ENCODE peak calls at places on chromosomes 7 and 10, in eight cellular contexts. U, A, G, J, F, K, O and N are unnamed samples.

GRCh38 chr7:127534636-127535035 is 50.8 kb downstream of the GCC1 start:
- DNase-seq in K (no peak), J (no peak), U (no peak), O (no peak), A (no peak), G (no peak), F (no peak), N (no peak)

GRCh38 chr10:69397972-69398371 is 18.7 kb downstream of the TACR2 start:
- DNase-seq in U (peak; percentile 89), J (no peak), O (no peak), K (no peak), G (peak; percentile 39), A (no peak), F (no peak), N (no peak)

GRCh38 chr10:48477181-48477580 is 127.7 kb downstream of the ARHGAP22 start:
- DNase-seq in O (no peak), J (no peak), F (no peak), U (no peak), K (no peak), A (no peak), G (no peak), N (no peak)

GRCh38 chr10:126924180-126924914 is 19.1 kb downstream of the DOCK1 start:
- DNase-seq in A (no peak), K (no peak), G (no peak), O (no peak), U (no peak), F (no peak), J (no peak), N (no peak)

GRCh38 chr10:123287594-123288247 is 133.5 kb downstream of the BUB3 start:
- DNase-seq in U (peak; percentile 14), G (peak; percentile 76), F (no peak), J (no peak), A (no peak), O (no peak), K (no peak), N (no peak)

GRCh38 chr10:79507436-79508167 is 4.7 kb upstream of the EIF5AL1 start:
- DNase-seq in A (no peak), O (no peak), K (no peak), U (no peak), J (no peak), F (no peak), G (no peak), N (no peak)

GRCh38 chr7:135109976-135110375 is 37.9 kb upstream of the TMEM140 start:
- DNase-seq in G (no peak), O (no peak), K (no peak), F (no peak), J (no peak), A (no peak), U (no peak), N (no peak)

GRCh38 chr7:157475601-157476000 is 138.8 kb downstream of the DNAJB6 start:
- DNase-seq in G (no peak), J (peak; percentile 11), F (no peak), U (no peak), O (peak; percentile 27), K (no peak), A (no peak), N (peak; percentile 44)

GRCh38 chr7:103605640-103606039 is 159.6 kb upstream of the SLC26A5 start:
- DNase-seq in F (no peak), J (no peak), A (no peak), O (no peak), U (no peak), K (no peak), G (no peak), N (no peak)

GRCh38 chr10:15739437-15739970 is 19.8 kb upstream of the ITGA8 start:
- DNase-seq in J (no peak), A (no peak), U (no peak), O (no peak), G (no peak), K (no peak), F (no peak), N (no peak)

GRCh38 chr7:103132995-103133688 is 15.8 kb downstream of the NAPEPLD start:
- DNase-seq in O (no peak), K (no peak), A (no peak), G (no peak), F (no peak), J (no peak), U (no peak), N (no peak)

GRCh38 chr10:110845756-110846620 is 25.7 kb upstream of the PDCD4 start:
- DNase-seq in G (no peak), A (no peak), J (no peak), K (peak; percentile 89), O (no peak), U (no peak), F (no peak), N (no peak)

GRCh38 chr10:79273603-79274002 is 73.7 kb upstream of the PPIF start:
- DNase-seq in K (no peak), A (no peak), F (peak; percentile 45), J (no peak), G (peak; percentile 34), U (no peak), O (no peak), N (no peak)

GRCh38 chr10:132616995-132617780 is 79.6 kb downstream of the INPP5A start:
- DNase-seq in G (no peak), F (no peak), A (no peak), O (no peak), U (no peak), K (no peak), J (no peak), N (no peak)

GRCh38 chr7:68432585-68432984 is 1165.7 kb upstream of the AUTS2 start:
- DNase-seq in K (no peak), U (peak; percentile 78), O (no peak), A (no peak), G (no peak), J (no peak), F (no peak), N (no peak)

GRCh38 chr7:50329775-50330174 is 25.3 kb downstream of the IKZF1 start:
- DNase-seq in U (no peak), G (no peak), F (no peak), O (no peak), K (no peak), J (no peak), A (no peak), N (no peak)

GRCh38 chr7:50332241-50333176 is 28.0 kb downstream of the IKZF1 start:
- DNase-seq in G (no peak), K (no peak), U (no peak), J (no peak), O (no peak), A (no peak), F (no peak), N (no peak)

GRCh38 chr7:50331564-50332208 is 27.2 kb downstream of the IKZF1 start:
- DNase-seq in J (no peak), A (peak; percentile 71), G (no peak), K (no peak), O (no peak), U (no peak), F (no peak), N (no peak)

GRCh38 chr7:50330254-50330653 is 25.7 kb downstream of the IKZF1 start:
- DNase-seq in O (no peak), G (no peak), A (no peak), J (no peak), U (no peak), K (no peak), F (no peak), N (no peak)

DNA sequence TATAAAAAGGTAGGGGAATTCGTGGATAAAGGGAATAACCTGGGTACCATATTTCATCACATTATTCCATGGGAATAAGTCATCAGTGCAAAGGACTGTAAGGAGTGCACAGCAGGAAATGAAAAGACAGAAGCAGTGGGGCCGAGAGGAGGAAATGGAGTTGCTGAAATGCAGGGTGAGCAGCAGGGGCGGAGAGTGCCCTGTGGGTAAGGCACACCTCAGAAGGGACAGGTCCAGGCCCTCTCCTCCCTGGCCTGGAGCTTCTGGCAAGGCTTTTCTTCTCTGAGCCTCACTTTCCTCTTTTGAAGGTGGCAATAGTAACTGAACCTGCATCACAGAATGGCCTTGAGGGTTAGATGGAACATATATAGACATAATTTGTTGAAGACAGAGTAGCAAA is 26.2 kb downstream of the IKZF1 start:
- DNase-seq in J (no peak), A (no peak), O (no peak), U (no peak), K (no peak), G (no peak), F (no peak), N (no peak)
- H3K27ac ChIP-seq in J (no peak overlapping the region), A (peak overlapping the region; percentile 85), O (no peak overlapping the region), U (no peak overlapping the region), K (peak overlapping the region; percentile 6), G (no peak overlapping the region), F (no peak overlapping the region), N (no peak overlapping the region)

GRCh38 chr7:47886412-47886811 is 61.9 kb downstream of the PKD1L1 start:
- DNase-seq in F (no peak), J (no peak), U (no peak), K (no peak), O (no peak), A (no peak), G (no peak), N (no peak)

GRCh38 chr7:47887016-47887640 is 61.1 kb downstream of the PKD1L1 start:
- DNase-seq in O (no peak), G (no peak), U (no peak), F (no peak), A (no peak), K (no peak), J (no peak), N (no peak)

GRCh38 chr7:47884675-47885074 is 63.6 kb downstream of the PKD1L1 start:
- DNase-seq in J (no peak), G (no peak), O (no peak), K (no peak), A (no peak), U (no peak), F (no peak), N (no peak)

GRCh38 chr7:47882635-47883034 is 65.6 kb downstream of the PKD1L1 start:
- DNase-seq in J (no peak), G (no peak), O (no peak), F (no peak), K (no peak), A (no peak), U (no peak), N (no peak)

GRCh38 chr7:47885309-47886000 is 62.8 kb downstream of the PKD1L1 start:
- DNase-seq in A (no peak), K (no peak), U (no peak), J (no peak), G (peak; percentile 40), O (no peak), F (no peak), N (no peak)
- H3K27ac ChIP-seq in A (no peak overlapping the region), K (no peak overlapping the region), U (no peak overlapping the region), J (no peak overlapping the region), G (no peak overlapping the region), O (no peak overlapping the region), F (peak overlapping the region; percentile 87), N (no peak overlapping the region)

GRCh38 chr7:151461942-151462230 is 21.9 kb upstream of the CRYGN start:
- DNase-seq in A (no peak), O (no peak), U (no peak), F (no peak), J (no peak), K (no peak), G (no peak), N (no peak)
- H3K27ac ChIP-seq in A (no peak overlapping the region), O (no peak overlapping the region), U (no peak overlapping the region), F (peak overlapping the region; percentile 91), J (no peak overlapping the region), K (no peak overlapping the region), G (no peak overlapping the region), N (peak overlapping the region; percentile 22)

DNA sequence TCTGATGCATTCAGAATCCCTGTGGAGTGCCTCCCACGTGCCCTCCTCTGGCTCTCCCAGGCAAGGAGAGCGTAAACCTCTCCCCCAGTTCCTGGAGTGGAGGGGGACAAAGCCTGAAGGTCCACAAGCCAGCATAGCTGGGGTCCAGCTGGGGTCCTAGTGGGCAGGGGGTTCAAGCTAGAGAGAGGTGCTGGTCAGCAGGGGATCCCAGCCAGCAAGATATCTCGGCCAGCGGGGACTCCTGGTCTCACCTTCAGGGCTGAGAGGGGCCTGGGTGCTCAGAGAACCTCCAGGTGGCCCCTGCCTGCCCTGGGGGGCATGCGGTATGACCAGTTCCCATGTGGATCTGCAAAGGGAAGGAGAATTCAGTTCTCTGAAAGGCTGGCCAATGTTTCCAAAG is 413.7 kb downstream of the TCERG1L start:
- DNase-seq in O (no peak), F (no peak), K (no peak), J (no peak), G (no peak), A (no peak), U (no peak), N (no peak)
- H3K27ac ChIP-seq in O (no peak overlapping the region), F (no peak overlapping the region), K (no peak overlapping the region), J (no peak overlapping the region), G (no peak overlapping the region), A (no peak overlapping the region), U (no peak overlapping the region), N (no peak overlapping the region)